ENCODE peak calls at places on chromosomes 13 and 19, in six cellular contexts. B is right atrium auricular region; I is right lobe of liver; Z is naive thymus-derived CD8-positive, alpha-beta T cell; T is activated effector memory CD4-positive, alpha-beta T cell treated with Interleukin-2 at 50 U/mL for 16 hours; X is activated naive CD4-positive, alpha-beta T cell treated with Interleukin-2 at 50 U/mL for 16 hours. S is an unnamed sample.

GRCh38 chr13:28040977-28041376 is 52.5 kb upstream of the URAD start:
- DNase-seq in T (no peak), I (no peak), Z (no peak), X (no peak), B (no peak), S (no peak)

GRCh38 chr13:42892760-42893159 is 99.3 kb downstream of the EPSTI1 start:
- DNase-seq in B (no peak), X (no peak), Z (no peak), I (no peak), T (no peak), S (no peak)

GRCh38 chr13:44148159-44148929 is 225.3 kb upstream of the SERP2 start:
- DNase-seq in Z (no peak), X (no peak), B (no peak), T (no peak), I (no peak), S (no peak)

GRCh38 chr13:109859898-109860297 is 73.5 kb upstream of the IRS2 start:
- DNase-seq in I (no peak), B (no peak), T (no peak), Z (no peak), X (no peak), S (no peak)

GRCh38 chr19:30406220-30406944 is 34.2 kb downstream of the ZNF536 start:
- DNase-seq in B (no peak), T (no peak), I (no peak), X (no peak), Z (no peak), S (peak)

GRCh38 chr19:12034196-12034595 is 1.3 kb downstream of the ZNF433 start:
- DNase-seq in B (no peak), I (no peak), T (no peak), Z (no peak), X (no peak), S (no peak)

GRCh38 chr13:28121224-28121623 is 17.1 kb upstream of the PAN3 start:
- DNase-seq in B (no peak), T (no peak), X (no peak), Z (no peak), I (no peak), S (no peak)

GRCh38 chr19:34365463-34366401 is 736 bp downstream of the GPI start:
- DNase-seq in I (peak), B (no peak), Z (no peak), X (peak), T (no peak), S (no peak)

GRCh38 chr19:5170329-5170745 is 170.3 kb downstream of the PTPRS start:
- DNase-seq in Z (peak), T (peak), B (no peak), X (peak), I (peak), S (peak)

S was measured in osteocyte.